ENCODE peak calls at places on chromosomes 2 and 18, in four cellular contexts. One of them, this sample, is unnamed.

GRCh38 chr2:46072146-46072820 is 224.9 kb upstream of the EPAS1 start:
- DNase-seq in activated naive CD4-positive, alpha-beta T cell treated with anti-CD3 and anti-CD28 coated beads, Interleukin-2, amount 50 U/mL, for 72 hours: no peak
- DNase-seq in HEK293T: no peak
- DNase-seq in small intestine: no peak
- DNase-seq in this sample: no peak

GRCh38 chr2:19933351-19933981 is 31.7 kb upstream of the TTC32 start:
- DNase-seq in activated naive CD4-positive, alpha-beta T cell treated with anti-CD3 and anti-CD28 coated beads, Interleukin-2, amount 50 U/mL, for 72 hours: no peak
- DNase-seq in HEK293T: peak; percentile 8
- DNase-seq in small intestine: no peak
- DNase-seq in this sample: no peak

GRCh38 chr2:60331106-60331809 is 222.2 kb downstream of the BCL11A start:
- DNase-seq in activated naive CD4-positive, alpha-beta T cell treated with anti-CD3 and anti-CD28 coated beads, Interleukin-2, amount 50 U/mL, for 72 hours: no peak
- DNase-seq in HEK293T: no peak
- DNase-seq in small intestine: no peak
- DNase-seq in this sample: no peak

GRCh38 chr2:228841877-228842276 is 429.2 kb downstream of the PID1 start:
- DNase-seq in activated naive CD4-positive, alpha-beta T cell treated with anti-CD3 and anti-CD28 coated beads, Interleukin-2, amount 50 U/mL, for 72 hours: no peak
- DNase-seq in HEK293T: no peak
- DNase-seq in small intestine: no peak
- DNase-seq in this sample: no peak

GRCh38 chr2:152715854-152716428 is 1.3 kb downstream of the PRPF40A start:
- DNase-seq in activated naive CD4-positive, alpha-beta T cell treated with anti-CD3 and anti-CD28 coated beads, Interleukin-2, amount 50 U/mL, for 72 hours: peak; percentile 25
- DNase-seq in HEK293T: peak; percentile 34
- DNase-seq in small intestine: peak; percentile 18
- DNase-seq in this sample: peak; percentile 9

GRCh38 chr18:49456794-49457193 is 3.7 kb downstream of the DYM start:
- DNase-seq in activated naive CD4-positive, alpha-beta T cell treated with anti-CD3 and anti-CD28 coated beads, Interleukin-2, amount 50 U/mL, for 72 hours: no peak
- DNase-seq in HEK293T: no peak
- DNase-seq in small intestine: peak; percentile 32
- DNase-seq in this sample: no peak

GRCh38 chr18:34801769-34802168 is 91.7 kb downstream of the DTNA start:
- DNase-seq in activated naive CD4-positive, alpha-beta T cell treated with anti-CD3 and anti-CD28 coated beads, Interleukin-2, amount 50 U/mL, for 72 hours: no peak
- DNase-seq in HEK293T: no peak
- DNase-seq in small intestine: no peak
- DNase-seq in this sample: no peak

GRCh38 chr2:82657066-82657465 is 1802.0 kb downstream of the SUCLG1 start:
- DNase-seq in activated naive CD4-positive, alpha-beta T cell treated with anti-CD3 and anti-CD28 coated beads, Interleukin-2, amount 50 U/mL, for 72 hours: no peak
- DNase-seq in HEK293T: no peak
- DNase-seq in small intestine: no peak
- DNase-seq in this sample: no peak

GRCh38 chr2:192194866-192195547 is at the start of gene TMEFF2:
- DNase-seq in activated naive CD4-positive, alpha-beta T cell treated with anti-CD3 and anti-CD28 coated beads, Interleukin-2, amount 50 U/mL, for 72 hours: peak; percentile 67
- DNase-seq in HEK293T: peak; percentile 93
- DNase-seq in small intestine: peak; percentile 8
- DNase-seq in this sample: peak; percentile 88

GRCh38 chr2:29117636-29118303 is 2.6 kb downstream of the CLIP4 start:
- DNase-seq in activated naive CD4-positive, alpha-beta T cell treated with anti-CD3 and anti-CD28 coated beads, Interleukin-2, amount 50 U/mL, for 72 hours: no peak
- DNase-seq in HEK293T: no peak
- DNase-seq in small intestine: no peak
- DNase-seq in this sample: no peak

GRCh38 chr2:160205511-160205910 is 5.4 kb upstream of the ITGB6 start:
- DNase-seq in activated naive CD4-positive, alpha-beta T cell treated with anti-CD3 and anti-CD28 coated beads, Interleukin-2, amount 50 U/mL, for 72 hours: no peak
- DNase-seq in HEK293T: no peak
- DNase-seq in small intestine: peak; percentile 95
- DNase-seq in this sample: peak; percentile 18

GRCh38 chr2:232486558-232487384 is 863 bp downstream of the ECEL1 start:
- DNase-seq in activated naive CD4-positive, alpha-beta T cell treated with anti-CD3 and anti-CD28 coated beads, Interleukin-2, amount 50 U/mL, for 72 hours: no peak
- DNase-seq in HEK293T: no peak
- DNase-seq in small intestine: no peak
- DNase-seq in this sample: no peak

GRCh38 chr2:69915050-69915945 is at the start of gene MXD1:
- DNase-seq in activated naive CD4-positive, alpha-beta T cell treated with anti-CD3 and anti-CD28 coated beads, Interleukin-2, amount 50 U/mL, for 72 hours: peak; percentile 27
- DNase-seq in HEK293T: peak; percentile 28
- DNase-seq in small intestine: peak; percentile 39
- DNase-seq in this sample: no peak

GRCh38 chr18:79923896-79924585 is 27.4 kb downstream of the SLC66A2 start:
- DNase-seq in activated naive CD4-positive, alpha-beta T cell treated with anti-CD3 and anti-CD28 coated beads, Interleukin-2, amount 50 U/mL, for 72 hours: no peak
- DNase-seq in HEK293T: no peak
- DNase-seq in small intestine: no peak
- DNase-seq in this sample: no peak

GRCh38 chr2:181305151-181306123 is 151.7 kb upstream of the ITGA4 start:
- DNase-seq in activated naive CD4-positive, alpha-beta T cell treated with anti-CD3 and anti-CD28 coated beads, Interleukin-2, amount 50 U/mL, for 72 hours: peak; percentile 34
- DNase-seq in HEK293T: no peak
- DNase-seq in small intestine: peak; percentile 42
- DNase-seq in this sample: no peak

GRCh38 chr2:191635333-191636234 is 42.4 kb upstream of the NABP1 start:
- DNase-seq in activated naive CD4-positive, alpha-beta T cell treated with anti-CD3 and anti-CD28 coated beads, Interleukin-2, amount 50 U/mL, for 72 hours: peak; percentile 35
- DNase-seq in HEK293T: no peak
- DNase-seq in small intestine: no peak
- DNase-seq in this sample: no peak

GRCh38 chr2:66697346-66697745 is 262.4 kb downstream of the MEIS1 start:
- DNase-seq in activated naive CD4-positive, alpha-beta T cell treated with anti-CD3 and anti-CD28 coated beads, Interleukin-2, amount 50 U/mL, for 72 hours: no peak
- DNase-seq in HEK293T: no peak
- DNase-seq in small intestine: no peak
- DNase-seq in this sample: no peak

GRCh38 chr2:240359695-240360094 is 75.8 kb upstream of the GPC1 start:
- DNase-seq in activated naive CD4-positive, alpha-beta T cell treated with anti-CD3 and anti-CD28 coated beads, Interleukin-2, amount 50 U/mL, for 72 hours: no peak
- DNase-seq in HEK293T: no peak
- DNase-seq in small intestine: no peak
- DNase-seq in this sample: no peak

GRCh38 chr2:102520801-102521200 is 47.8 kb downstream of the SLC9A4 start:
- DNase-seq in activated naive CD4-positive, alpha-beta T cell treated with anti-CD3 and anti-CD28 coated beads, Interleukin-2, amount 50 U/mL, for 72 hours: no peak
- DNase-seq in HEK293T: no peak
- DNase-seq in small intestine: peak; percentile 73
- DNase-seq in this sample: no peak

GRCh38 chr2:58138631-58139030 is 92.0 kb downstream of the VRK2 start:
- DNase-seq in activated naive CD4-positive, alpha-beta T cell treated with anti-CD3 and anti-CD28 coated beads, Interleukin-2, amount 50 U/mL, for 72 hours: no peak
- DNase-seq in HEK293T: no peak
- DNase-seq in small intestine: no peak
- DNase-seq in this sample: no peak

GRCh38 chr2:36356199-36356989 is 816 bp downstream of the CRIM1 start:
- DNase-seq in activated naive CD4-positive, alpha-beta T cell treated with anti-CD3 and anti-CD28 coated beads, Interleukin-2, amount 50 U/mL, for 72 hours: peak; percentile 44
- DNase-seq in HEK293T: no peak
- DNase-seq in small intestine: peak; percentile 51
- DNase-seq in this sample: no peak

GRCh38 chr2:3472296-3472695 is 47.0 kb downstream of the ADI1 start:
- DNase-seq in activated naive CD4-positive, alpha-beta T cell treated with anti-CD3 and anti-CD28 coated beads, Interleukin-2, amount 50 U/mL, for 72 hours: no peak
- DNase-seq in HEK293T: no peak
- DNase-seq in small intestine: no peak
- DNase-seq in this sample: no peak

GRCh38 chr2:157840568-157841156 is 35.5 kb downstream of the ACVR1 start:
- DNase-seq in activated naive CD4-positive, alpha-beta T cell treated with anti-CD3 and anti-CD28 coated beads, Interleukin-2, amount 50 U/mL, for 72 hours: no peak
- DNase-seq in HEK293T: no peak
- DNase-seq in small intestine: peak; percentile 76
- DNase-seq in this sample: no peak

GRCh38 chr2:128329607-128330006 is 10.9 kb upstream of the HS6ST1 start:
- DNase-seq in activated naive CD4-positive, alpha-beta T cell treated with anti-CD3 and anti-CD28 coated beads, Interleukin-2, amount 50 U/mL, for 72 hours: no peak
- DNase-seq in HEK293T: no peak
- DNase-seq in small intestine: no peak
- DNase-seq in this sample: no peak

GRCh38 chr2:2455151-2455550 is 124.1 kb upstream of the MYT1L start:
- DNase-seq in activated naive CD4-positive, alpha-beta T cell treated with anti-CD3 and anti-CD28 coated beads, Interleukin-2, amount 50 U/mL, for 72 hours: no peak
- DNase-seq in HEK293T: no peak
- DNase-seq in small intestine: no peak
- DNase-seq in this sample: no peak

GRCh38 chr2:98637401-98638144 is 29.2 kb downstream of the UNC50 start:
- DNase-seq in activated naive CD4-positive, alpha-beta T cell treated with anti-CD3 and anti-CD28 coated beads, Interleukin-2, amount 50 U/mL, for 72 hours: peak; percentile 39
- DNase-seq in HEK293T: no peak
- DNase-seq in small intestine: peak; percentile 53
- DNase-seq in this sample: no peak

GRCh38 chr2:200614249-200614648 is 28.4 kb downstream of the AOX1 start:
- DNase-seq in activated naive CD4-positive, alpha-beta T cell treated with anti-CD3 and anti-CD28 coated beads, Interleukin-2, amount 50 U/mL, for 72 hours: no peak
- DNase-seq in HEK293T: no peak
- DNase-seq in small intestine: no peak
- DNase-seq in this sample: no peak

GRCh38 chr2:26144031-26144430 is 28.9 kb upstream of the GAREM2 start:
- DNase-seq in activated naive CD4-positive, alpha-beta T cell treated with anti-CD3 and anti-CD28 coated beads, Interleukin-2, amount 50 U/mL, for 72 hours: no peak
- DNase-seq in HEK293T: no peak
- DNase-seq in small intestine: peak; percentile 64
- DNase-seq in this sample: no peak

This sample was measured in NT2/D1.